ENCODE peak calls at places on chromosomes 3 and 15, in seven cellular contexts. One of them, this sample, is unnamed.

GRCh38 chr3:78879516-78879860 is 888.3 kb downstream of the ROBO1 start:
- DNase-seq in neural crest cell: no peak
- DNase-seq in globus pallidus: no peak
- DNase-seq in activated CD4-positive, alpha-beta T cell treated with anti-CD3 and anti-CD28 coated beads for 4 hours: no peak
- DNase-seq in astrocyte of the cerebellum: no peak
- DNase-seq in mammary epithelial cell: no peak
- DNase-seq in endothelial cell: no peak
- DNase-seq in this sample: no peak

GRCh38 chr3:62718011-62718410 is 157.2 kb downstream of the CADPS start:
- DNase-seq in neural crest cell: no peak
- DNase-seq in globus pallidus: no peak
- DNase-seq in activated CD4-positive, alpha-beta T cell treated with anti-CD3 and anti-CD28 coated beads for 4 hours: no peak
- DNase-seq in astrocyte of the cerebellum: no peak
- DNase-seq in mammary epithelial cell: peak
- DNase-seq in endothelial cell: no peak
- DNase-seq in this sample: no peak

GRCh38 chr3:16950282-16950681 is 65.5 kb downstream of the PLCL2 start:
- DNase-seq in neural crest cell: no peak
- DNase-seq in globus pallidus: no peak
- DNase-seq in activated CD4-positive, alpha-beta T cell treated with anti-CD3 and anti-CD28 coated beads for 4 hours: no peak
- DNase-seq in astrocyte of the cerebellum: no peak
- DNase-seq in mammary epithelial cell: no peak
- DNase-seq in endothelial cell: no peak
- DNase-seq in this sample: no peak

GRCh38 chr3:167163580-167163979 is 216.5 kb downstream of the ZBBX start:
- DNase-seq in neural crest cell: no peak
- DNase-seq in globus pallidus: no peak
- DNase-seq in activated CD4-positive, alpha-beta T cell treated with anti-CD3 and anti-CD28 coated beads for 4 hours: no peak
- DNase-seq in astrocyte of the cerebellum: no peak
- DNase-seq in mammary epithelial cell: no peak
- DNase-seq in endothelial cell: no peak
- DNase-seq in this sample: no peak

GRCh38 chr3:132544130-132544529 is 52.9 kb upstream of the ACKR4 start:
- DNase-seq in neural crest cell: no peak
- DNase-seq in globus pallidus: no peak
- DNase-seq in activated CD4-positive, alpha-beta T cell treated with anti-CD3 and anti-CD28 coated beads for 4 hours: no peak
- DNase-seq in astrocyte of the cerebellum: no peak
- DNase-seq in mammary epithelial cell: no peak
- DNase-seq in endothelial cell: no peak
- DNase-seq in this sample: no peak

GRCh38 chr3:61358364-61358763 is 107.1 kb upstream of the FHIT start:
- DNase-seq in neural crest cell: no peak
- DNase-seq in globus pallidus: peak
- DNase-seq in activated CD4-positive, alpha-beta T cell treated with anti-CD3 and anti-CD28 coated beads for 4 hours: no peak
- DNase-seq in astrocyte of the cerebellum: no peak
- DNase-seq in mammary epithelial cell: no peak
- DNase-seq in endothelial cell: no peak
- DNase-seq in this sample: peak

GRCh38 chr3:4350789-4351163 is 47.6 kb downstream of the SETMAR start:
- DNase-seq in neural crest cell: peak
- DNase-seq in globus pallidus: peak
- DNase-seq in activated CD4-positive, alpha-beta T cell treated with anti-CD3 and anti-CD28 coated beads for 4 hours: peak
- DNase-seq in astrocyte of the cerebellum: peak
- DNase-seq in mammary epithelial cell: peak
- DNase-seq in endothelial cell: peak
- DNase-seq in this sample: peak

GRCh38 chr3:141544697-141545096 is 57.9 kb downstream of the RASA2 start:
- DNase-seq in neural crest cell: no peak
- DNase-seq in globus pallidus: no peak
- DNase-seq in activated CD4-positive, alpha-beta T cell treated with anti-CD3 and anti-CD28 coated beads for 4 hours: peak
- DNase-seq in astrocyte of the cerebellum: no peak
- DNase-seq in mammary epithelial cell: no peak
- DNase-seq in endothelial cell: no peak
- DNase-seq in this sample: no peak

GRCh38 chr15:57541805-57542504 is 49.7 kb upstream of the MYZAP start:
- DNase-seq in neural crest cell: peak
- DNase-seq in globus pallidus: peak
- DNase-seq in activated CD4-positive, alpha-beta T cell treated with anti-CD3 and anti-CD28 coated beads for 4 hours: no peak
- DNase-seq in astrocyte of the cerebellum: peak
- DNase-seq in mammary epithelial cell: peak
- DNase-seq in endothelial cell: peak
- DNase-seq in this sample: peak